ENCODE peak calls at places on chromosomes 4 and X, in nine cellular contexts. L is CD8-positive, alpha-beta memory T cell; Y is PC-3; X is suprapubic skin; A is transverse colon; N is left lung; F is endodermal cell; Q is AG04450; S is uterus. I is an unnamed sample.

GRCh38 chr4:182478475-182478874 is 235.3 kb downstream of the TENM3 start:
- DNase-seq in X (no peak), N (no peak), F (no peak), Y (peak; percentile 68), A (no peak), S (no peak), L (no peak), Q (no peak), I (no peak)

GRCh38 chrX:56314334-56314733 is 82.2 kb downstream of the KLF8 start:
- DNase-seq in Y (no peak), N (no peak), L (no peak), S (no peak), A (no peak), X (no peak), Q (no peak), F (no peak), I (no peak)

GRCh38 chr4:78653655-78654054 is 102.1 kb downstream of the ANXA3 start:
- DNase-seq in F (no peak), Y (no peak), N (no peak), S (no peak), X (no peak), Q (no peak), A (no peak), L (no peak), I (no peak)

GRCh38 chr4:147865926-147866325 is 134.0 kb downstream of the ARHGAP10 start:
- DNase-seq in Q (no peak), Y (no peak), A (no peak), N (no peak), S (no peak), F (no peak), X (no peak), L (no peak), I (no peak)

GRCh38 chrX:101550362-101550761 is at the start of gene ARMCX1:
- DNase-seq in X (peak; percentile 81), Y (no peak), L (no peak), A (peak; percentile 57), N (peak; percentile 85), S (peak; percentile 84), F (peak; percentile 81), Q (peak; percentile 45), I (no peak)

GRCh38 chrX:54808109-54808604 is 612 bp downstream of the MAGED2 start:
- DNase-seq in S (peak; percentile 80), L (peak; percentile 57), A (peak; percentile 65), Y (no peak), N (peak; percentile 70), F (peak; percentile 89), Q (peak; percentile 3), X (peak; percentile 78), I (no peak)

GRCh38 chrX:86137071-86137470 is 11.2 kb upstream of the DACH2 start:
- DNase-seq in F (no peak), L (no peak), Y (peak; percentile 5), N (no peak), Q (no peak), S (no peak), X (no peak), A (no peak), I (no peak)

GRCh38 chr4:40693946-40694345 is 55.8 kb upstream of the NSUN7 start:
- DNase-seq in A (no peak), F (no peak), X (no peak), N (no peak), Y (no peak), L (no peak), S (no peak), Q (no peak), I (no peak)

GRCh38 chr4:183541081-183542045 is 36.5 kb downstream of the ING2 start:
- DNase-seq in A (no peak), F (peak; percentile 84), Y (no peak), S (no peak), Q (peak; percentile 8), L (no peak), N (no peak), X (no peak), I (no peak)

GRCh38 chr4:127247293-127247952 is 385.3 kb upstream of the INTU start:
- DNase-seq in S (no peak), L (no peak), A (no peak), Y (no peak), Q (no peak), X (no peak), N (no peak), F (no peak), I (no peak)

GRCh38 chr4:76420311-76420710 is 630 bp downstream of the CCDC158 start:
- DNase-seq in S (no peak), X (no peak), Q (no peak), A (no peak), F (no peak), L (no peak), N (no peak), Y (no peak), I (no peak)

GRCh38 chr4:26288308-26288982 is 32.4 kb upstream of the RBPJ start:
- DNase-seq in L (no peak), Q (no peak), Y (peak; percentile 59), N (peak; percentile 44), A (no peak), X (no peak), F (no peak), S (no peak), I (no peak)

GRCh38 chrX:52870041-52870440 is 2.2 kb upstream of the XAGE3 start:
- DNase-seq in N (no peak), Y (no peak), A (no peak), S (no peak), F (no peak), Q (no peak), L (no peak), X (no peak), I (no peak)

GRCh38 chrX:78514852-78515251 is 144.3 kb downstream of the RTL3 start:
- DNase-seq in X (no peak), F (peak; percentile 84), L (no peak), S (no peak), Q (no peak), A (no peak), N (no peak), Y (peak; percentile 63), I (no peak)

GRCh38 chr4:83335691-83336090 is 1.0 kb upstream of the HPSE start:
- DNase-seq in Q (no peak), S (no peak), A (no peak), L (no peak), Y (no peak), F (no peak), X (no peak), N (no peak), I (no peak)

DNA sequence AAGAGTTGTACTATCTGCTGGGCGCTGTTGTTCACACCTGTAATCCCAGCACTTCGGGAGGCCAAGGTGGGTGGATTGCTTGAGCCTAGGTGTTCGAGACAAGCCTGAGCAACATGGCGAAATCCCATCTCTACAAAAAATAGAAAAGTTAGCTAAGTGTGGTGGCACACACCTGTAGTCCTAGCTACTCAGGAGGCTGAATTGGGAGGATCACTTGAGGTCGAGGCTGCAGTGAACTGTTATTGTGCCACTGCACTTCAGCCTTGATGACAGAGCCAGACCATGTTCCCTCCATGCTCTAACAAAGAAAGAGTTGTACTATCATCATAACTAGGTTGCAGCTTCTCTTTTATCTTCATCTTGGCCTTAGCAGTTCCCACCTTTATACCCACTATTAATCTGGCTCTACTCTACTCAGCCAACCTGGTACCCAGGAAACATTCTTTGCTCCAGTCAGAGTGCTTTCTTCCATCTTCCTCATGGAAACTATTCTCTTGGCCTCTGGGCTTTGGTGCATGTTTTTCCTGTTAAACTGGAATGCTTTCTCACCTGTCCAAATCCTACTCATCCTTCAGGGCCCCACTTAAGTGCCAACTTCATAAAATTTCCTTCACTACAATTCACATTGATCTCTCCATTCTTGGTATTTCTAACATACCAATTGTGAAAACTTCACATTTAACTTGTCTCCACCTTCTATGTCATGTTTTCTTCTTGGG is 18.2 kb downstream of the FABP2 start:
- DNase-seq in F (no peak), L (no peak), Y (peak; percentile 13), A (no peak), Q (no peak), N (no peak), S (no peak), X (no peak), I (no peak)
- H3K27ac ChIP-seq in F (no peak overlapping the region), L (no peak overlapping the region), Y (no peak overlapping the region), A (no peak overlapping the region), Q (no peak overlapping the region), N (no peak overlapping the region), S (no peak overlapping the region), X (no peak overlapping the region), I (no peak overlapping the region)

DNA sequence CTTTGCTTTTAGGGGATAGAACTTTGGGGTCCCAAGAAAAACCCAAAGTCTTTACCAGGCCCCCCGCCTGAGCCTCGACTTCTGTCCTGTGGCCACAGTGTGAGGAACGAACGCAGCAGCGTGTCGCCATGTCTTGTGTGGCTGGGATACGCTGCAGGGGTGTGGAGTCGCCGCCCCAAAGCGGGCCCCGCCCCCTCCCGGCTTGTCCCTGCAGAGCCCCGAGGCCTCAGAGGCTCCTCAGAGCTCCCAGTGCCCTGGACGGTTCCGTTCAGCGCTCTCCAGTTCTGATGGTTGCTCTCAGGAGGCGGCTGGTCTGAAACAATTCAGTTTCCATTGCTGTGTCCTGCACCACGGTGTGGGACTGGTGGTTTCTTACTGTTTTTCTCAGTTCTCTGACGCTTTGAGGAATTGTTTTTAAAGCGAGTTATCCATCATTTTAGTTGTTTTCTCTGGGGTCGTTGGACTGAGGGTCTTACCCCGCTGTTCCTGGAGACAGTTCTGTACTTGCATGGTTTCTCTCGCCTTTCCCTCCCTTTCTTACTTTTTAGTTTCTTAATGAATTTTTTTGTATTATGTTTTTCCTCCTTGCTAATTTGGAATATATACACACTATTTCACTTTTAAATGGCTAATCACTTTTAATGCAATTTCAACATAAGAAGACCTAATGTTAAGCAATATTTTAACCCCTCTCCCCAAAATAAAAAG is 1.6 kb upstream of the IDUA start:
- DNase-seq in A (peak; percentile 89), L (peak; percentile 57), S (no peak), Q (no peak), F (peak; percentile 92), X (no peak), N (peak; percentile 84), Y (peak; percentile 64), I (no peak)
- H3K27ac ChIP-seq in A (peak overlapping the region; percentile 14), L (no peak overlapping the region), S (no peak overlapping the region), Q (no peak overlapping the region), F (no peak overlapping the region), X (no peak overlapping the region), N (no peak overlapping the region), Y (no peak overlapping the region), I (no peak overlapping the region)

GRCh38 chrX:19862634-19863236 is 24.7 kb downstream of the SH3KBP1 start:
- DNase-seq in Q (no peak), Y (no peak), X (no peak), A (no peak), L (no peak), F (no peak), N (no peak), S (no peak), I (no peak)
- H3K27ac ChIP-seq in Q (no peak overlapping the region), Y (no peak overlapping the region), X (no peak overlapping the region), A (no peak overlapping the region), L (no peak overlapping the region), F (no peak overlapping the region), N (no peak overlapping the region), S (no peak overlapping the region), I (no peak overlapping the region)

DNA sequence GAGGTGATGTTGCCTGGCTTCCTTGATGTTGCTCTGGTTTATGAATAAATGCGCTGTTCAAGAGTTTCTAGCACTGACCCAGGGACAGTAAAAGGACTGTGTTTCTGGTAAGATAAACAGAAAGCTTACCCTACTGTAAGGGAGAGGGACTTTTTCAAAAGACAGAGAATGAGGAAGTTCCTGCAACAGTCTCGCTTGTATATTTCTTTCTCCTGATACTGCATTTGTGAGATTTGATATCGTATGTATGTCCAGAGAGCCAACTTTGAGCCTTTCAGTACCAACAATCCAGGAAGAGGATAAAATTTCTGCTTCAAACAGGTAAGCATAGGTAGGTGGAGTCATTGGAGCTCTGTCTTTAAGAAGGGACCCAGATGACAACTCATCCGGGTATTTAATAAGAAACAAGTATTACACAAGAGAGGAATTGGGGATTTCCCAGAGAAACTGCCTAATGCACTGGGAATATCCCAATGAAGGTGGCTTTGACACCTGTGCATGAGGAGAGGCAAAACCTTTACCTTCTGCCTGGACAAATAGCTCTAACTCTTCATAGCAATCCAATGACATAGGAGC is 771 bp downstream of the DAPP1 start:
- DNase-seq in N (no peak), A (no peak), S (no peak), X (no peak), F (no peak), L (no peak), Y (peak; percentile 53), Q (no peak), I (no peak)
- H3K27ac ChIP-seq in N (peak overlapping the region; percentile 37), A (peak overlapping the region; percentile 56), S (no peak overlapping the region), X (peak overlapping the region; percentile 83), F (no peak overlapping the region), L (no peak overlapping the region), Y (peak overlapping the region; percentile 99), Q (no peak overlapping the region), I (peak overlapping the region; percentile 93)